ENCODE peak calls at places on chromosomes 4 and X, in five cellular contexts. P is colonic mucosa, S is ovary, E is tibial nerve, J is psoas muscle. Q is an unnamed sample. For H3K4me1, the result is how much of the 10 kb centered on the place peaks cover.

GRCh38 chr4:47195706-47196105 is 164.3 kb downstream of the GABRB1 start:
- DNase-seq in S (no peak), P (no peak), E (no peak), J (no peak), Q (no peak)

GRCh38 chr4:122863626-122864025 is 37.0 kb downstream of the FGF2 start:
- DNase-seq in S (no peak), E (no peak), P (no peak), J (no peak), Q (no peak)

GRCh38 chr4:177093964-177094363 is 215.7 kb upstream of the NEIL3 start:
- DNase-seq in E (no peak), S (no peak), P (no peak), J (no peak), Q (no peak)

GRCh38 chr4:127210877-127211276 is 421.9 kb upstream of the INTU start:
- DNase-seq in J (no peak), E (no peak), P (no peak), S (peak), Q (peak)

GRCh38 chr4:133096972-133097371 is 52.1 kb upstream of the PCDH10 start:
- DNase-seq in P (no peak), E (no peak), J (no peak), S (no peak), Q (no peak)

GRCh38 chrX:46912673-46913491 is 661 bp downstream of the JADE3 start:
- DNase-seq in P (peak), J (peak), E (no peak), S (peak), Q (peak)

GRCh38 chr4:110196206-110196870 is 2.1 kb downstream of the ELOVL6 start:
- DNase-seq in P (peak), J (peak), E (peak), S (peak), Q (peak)

GRCh38 chr4:25905371-25905770 is 8.6 kb upstream of the SMIM20 start:
- DNase-seq in E (no peak), J (no peak), P (no peak), S (no peak), Q (no peak)

GRCh38 chr4:111400736-111401135 is 744.5 kb upstream of the FAM241A start:
- DNase-seq in S (no peak), P (no peak), E (peak), J (no peak), Q (no peak)

GRCh38 chr4:189507060-189507459 is 433.6 kb upstream of the FRG1 start:
- DNase-seq in J (no peak), E (no peak), P (no peak), S (no peak), Q (no peak)

GRCh38 chr4:174521800-174522182 is 497 bp downstream of the HPGD start:
- DNase-seq in J (no peak), S (no peak), E (no peak), P (peak), Q (no peak)

GRCh38 chrX:130027569-130027968 is 45.1 kb downstream of the BCORL1 start:
- DNase-seq in E (no peak), S (no peak), J (no peak), P (no peak), Q (no peak)

GRCh38 chr4:76457885-76458284 is 22.9 kb downstream of the SHROOM3 start:
- DNase-seq in S (no peak), E (no peak), P (no peak), J (no peak), Q (no peak)

GRCh38 chr4:80268081-80268823 is 1.8 kb downstream of the FGF5 start:
- DNase-seq in S (no peak), P (no peak), J (no peak), E (no peak), Q (no peak)

GRCh38 chrX:107480272-107480671 is 30.8 kb downstream of the FRMPD3 start:
- DNase-seq in S (no peak), E (no peak), J (no peak), P (no peak), Q (no peak)

GRCh38 chrX:17851854-17852253 is 9.2 kb downstream of the RAI2 start:
- DNase-seq in P (no peak), S (no peak), E (no peak), J (no peak), Q (no peak)

GRCh38 chr4:53196872-53197759 is 168.7 kb downstream of the SCFD2 start:
- DNase-seq in J (no peak), E (peak), S (no peak), P (no peak), Q (no peak)

GRCh38 chr4:118968006-118968405 is 79.4 kb downstream of the SYNPO2 start:
- DNase-seq in S (peak), E (peak), J (peak), P (peak), Q (no peak)
- H3K4me3 ChIP-seq in S (no peak), E (no peak), J (peak), P (no peak), Q (peak)

GRCh38 chr4:140807491-140808257 is 51.5 kb upstream of the TBC1D9 start:
- DNase-seq in S (no peak), J (no peak), E (no peak), P (no peak), Q (no peak)

GRCh38 chr4:140809671-140810070 is 53.5 kb upstream of the TBC1D9 start:
- DNase-seq in J (no peak), P (no peak), S (no peak), E (peak), Q (no peak)

GRCh38 chr4:140813804-140814203 is 57.6 kb upstream of the TBC1D9 start:
- DNase-seq in S (no peak), P (no peak), J (no peak), E (no peak), Q (no peak)

GRCh38 chr4:140812916-140813315 is 56.7 kb upstream of the TBC1D9 start:
- DNase-seq in S (no peak), P (no peak), J (no peak), E (no peak), Q (no peak)

DNA sequence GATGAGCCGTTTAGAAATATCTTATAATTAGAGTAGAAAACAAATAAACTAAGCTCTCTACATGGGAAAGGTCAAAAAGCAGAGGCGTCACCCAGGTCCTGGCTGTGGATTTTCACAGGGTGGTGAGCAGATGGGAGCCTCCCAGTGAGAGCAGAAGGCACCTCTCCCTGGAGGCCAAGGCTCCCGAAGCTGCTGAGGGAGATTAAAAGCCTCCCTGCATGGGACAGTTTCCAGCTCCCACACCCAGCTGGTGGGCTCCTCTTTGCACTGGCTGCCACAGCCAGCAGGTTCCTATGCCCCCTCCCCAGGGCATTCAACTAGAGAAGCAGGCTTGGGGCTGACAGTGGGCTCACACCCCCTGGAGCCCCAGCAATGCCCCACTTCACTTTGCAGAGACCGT is 55.2 kb upstream of the TBC1D9 start:
- DNase-seq in J (no peak), P (no peak), S (no peak), E (no peak), Q (no peak)
- H3K4me1 ChIP-seq in J (under half), P (under half), S (under half), E (under half), Q (under half)

GRCh38 chr4:24849662-24850280 is 54.4 kb downstream of the SOD3 start:
- DNase-seq in E (peak), J (no peak), S (no peak), P (no peak), Q (no peak)

GRCh38 chr4:24856586-24856985 is 56.3 kb downstream of the CCDC149 start:
- DNase-seq in J (no peak), S (no peak), P (no peak), E (no peak), Q (no peak)

GRCh38 chr4:24855741-24856140 is 57.1 kb downstream of the CCDC149 start:
- DNase-seq in E (no peak), S (no peak), P (no peak), J (no peak), Q (no peak)

GRCh38 chr4:24850669-24851068 is 55.3 kb downstream of the SOD3 start:
- DNase-seq in J (peak), E (peak), P (no peak), S (no peak), Q (no peak)

GRCh38 chr4:24853142-24853541 is 57.8 kb downstream of the SOD3 start:
- DNase-seq in E (no peak), J (no peak), S (no peak), P (no peak), Q (no peak)
- H3K27ac ChIP-seq in E (peak), J (no peak), S (no peak), P (no peak), Q (no peak)

GRCh38 chrX:43526206-43526605 is 129.9 kb upstream of the MAOA start:
- DNase-seq in J (no peak), P (no peak), S (no peak), E (no peak), Q (no peak)
- H3K4me3 ChIP-seq in J (no peak), P (no peak), S (no peak), E (no peak), Q (no peak)

GRCh38 chr4:165115301-165115700 is 2.6 kb upstream of the TMEM192 start:
- DNase-seq in E (no peak), J (no peak), P (no peak), S (no peak), Q (no peak)
- H3K4me1 ChIP-seq in E (under half), J (under half), P (under half), S (under half), Q (under half)

DNA sequence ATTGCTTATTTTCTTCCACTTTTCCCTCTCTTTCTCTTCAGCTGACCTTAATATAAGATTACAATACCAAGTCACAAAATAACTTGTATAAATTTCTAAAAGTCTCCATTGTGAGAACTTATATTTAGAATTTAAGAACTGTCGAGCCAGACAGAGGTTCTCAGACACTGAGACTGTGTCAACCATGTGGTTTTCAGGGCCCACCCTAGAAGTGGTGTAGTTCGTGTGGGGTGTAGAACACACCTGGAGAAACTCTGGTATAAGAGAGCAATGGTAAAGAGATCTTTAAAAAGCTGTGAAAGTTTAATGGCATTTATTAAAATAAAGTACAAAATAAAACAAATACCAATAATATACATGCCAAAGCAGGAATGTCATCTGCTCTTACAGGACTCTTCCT is 19.7 kb downstream of the CPEB2 start:
- DNase-seq in S (no peak), J (no peak), P (no peak), E (no peak), Q (no peak)
- H3K27ac ChIP-seq in S (no peak), J (no peak), P (no peak), E (peak), Q (no peak)

DNA sequence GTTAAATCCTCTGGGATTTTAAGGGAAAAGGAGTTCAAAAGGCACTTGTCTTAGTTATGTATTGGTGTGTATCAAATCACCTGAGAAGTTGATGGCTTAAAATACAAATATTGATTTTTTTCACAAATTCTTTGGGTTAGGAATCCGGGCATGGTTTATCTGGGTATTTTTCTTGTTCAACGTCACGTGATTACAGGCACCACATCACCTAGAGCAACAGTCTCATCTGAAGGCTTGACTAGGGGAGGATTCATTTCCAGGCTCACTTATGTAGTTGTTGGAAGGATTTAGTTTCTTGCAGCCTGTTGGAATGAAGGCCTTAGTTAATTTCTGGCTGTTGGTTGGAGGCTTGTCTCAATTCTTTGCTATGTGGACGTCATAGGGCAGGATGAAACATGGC is 326.1 kb downstream of the STIM2 start:
- DNase-seq in E (no peak), P (no peak), S (no peak), J (no peak), Q (no peak)
- H3K4me3 ChIP-seq in E (no peak), P (no peak), S (no peak), J (no peak), Q (no peak)

DNA sequence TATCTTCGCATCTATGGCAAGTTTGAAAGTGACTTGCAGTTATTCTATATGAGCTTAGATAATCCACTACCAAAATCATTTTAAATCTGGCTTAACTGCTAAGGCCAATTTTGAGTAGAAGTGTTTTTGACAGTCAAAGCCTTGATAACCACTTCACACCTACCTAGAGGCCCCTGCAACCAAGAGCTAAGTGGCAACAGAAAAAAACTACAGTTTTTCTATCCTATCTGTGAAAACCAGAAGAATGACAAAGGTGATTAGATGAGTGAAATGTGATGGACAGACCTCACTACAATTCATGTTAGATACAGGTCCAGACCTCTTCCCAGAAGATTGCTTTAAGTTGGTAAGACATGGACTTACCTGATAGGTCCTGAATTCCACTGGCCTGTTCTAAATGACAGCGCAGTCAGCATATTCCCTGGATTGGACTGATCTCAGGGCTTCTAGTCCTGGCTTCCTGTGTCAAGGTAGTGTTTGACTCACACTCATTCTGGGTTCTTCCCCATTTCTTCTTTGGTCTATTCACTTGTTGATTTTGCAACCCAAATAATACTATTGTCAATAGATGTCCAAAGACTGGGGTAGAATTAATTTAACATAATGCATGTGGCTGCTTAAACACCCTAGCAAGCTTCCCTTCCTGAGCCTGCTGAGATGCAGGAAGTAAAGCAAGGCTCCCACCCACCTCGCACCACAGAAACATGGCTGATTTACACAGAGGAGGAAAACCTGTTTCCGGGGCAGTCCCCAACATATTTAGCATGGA is 65.1 kb downstream of the PPP3CA start:
- DNase-seq in J (no peak), S (no peak), P (no peak), E (no peak), Q (no peak)
- H3K4me1 ChIP-seq in J (under half), S (under half), P (under half), E (under half), Q (half or more)

DNA sequence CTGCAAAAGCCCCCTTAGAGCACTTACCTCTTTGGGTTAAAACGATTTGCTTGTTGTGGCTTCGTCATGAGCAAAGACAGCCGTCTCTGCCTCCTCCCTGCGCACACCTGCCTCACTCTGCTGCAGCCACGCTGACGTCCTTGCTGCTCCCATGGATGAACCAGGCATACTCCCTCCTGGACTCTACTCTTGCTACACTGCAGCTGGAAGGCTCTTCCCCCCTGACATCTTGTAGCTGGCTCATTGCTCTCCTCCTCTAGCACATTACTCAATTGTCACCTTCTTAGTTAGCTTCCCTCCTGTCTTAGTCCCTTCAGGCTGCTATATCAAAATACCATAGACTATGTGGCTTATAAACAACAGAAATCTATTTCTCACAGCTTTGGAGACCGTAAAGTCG is 59.3 kb downstream of the FAM114A1 start:
- DNase-seq in E (no peak), P (no peak), S (no peak), J (no peak), Q (no peak)
- H3K27ac ChIP-seq in E (no peak), P (no peak), S (no peak), J (no peak), Q (no peak)

GRCh38 chr4:8901335-8901734 is 29.7 kb upstream of the HMX1 start:
- DNase-seq in E (no peak), J (no peak), P (no peak), S (no peak), Q (no peak)

GRCh38 chr4:8897768-8898167 is 26.1 kb upstream of the HMX1 start:
- DNase-seq in P (no peak), E (peak), S (no peak), J (peak), Q (no peak)

GRCh38 chr4:8904666-8905065 is 33.0 kb upstream of the HMX1 start:
- DNase-seq in P (no peak), S (no peak), J (no peak), E (no peak), Q (no peak)

GRCh38 chr4:8904041-8904501 is 32.4 kb upstream of the HMX1 start:
- DNase-seq in E (no peak), S (no peak), P (no peak), J (no peak), Q (no peak)

GRCh38 chr4:8900588-8900987 is 28.9 kb upstream of the HMX1 start:
- DNase-seq in J (no peak), P (no peak), E (no peak), S (no peak), Q (no peak)
- H3K4me3 ChIP-seq in J (no peak), P (no peak), E (no peak), S (no peak), Q (no peak)

Q was measured in left ventricle myocardium inferior.